ENCODE peak calls at places on chromosome 19, in eight cellular contexts. One of them, this sample, is unnamed.

GRCh38 chr19:35038623-35039512 is 2.7 kb upstream of the HPN start:
- DNase-seq in brain microvascular endothelial cell: no peak
- DNase-seq in A172: peak
- DNase-seq in heart right ventricle: no peak
- DNase-seq in activated CD4-positive, CD25-positive, alpha-beta regulatory T cell treated with anti-CD3 and anti-CD28 coated beads, Interleukin-2, amount 50 U/mL, for 16 hours: no peak
- DNase-seq in AG04450: no peak
- DNase-seq in C1 segment of cervical spinal cord: no peak
- DNase-seq in nucleus accumbens: no peak
- DNase-seq in this sample: no peak

GRCh38 chr19:21398851-21399250 is 1.9 kb downstream of the ZNF493 start:
- DNase-seq in brain microvascular endothelial cell: no peak
- DNase-seq in nucleus accumbens: no peak
- DNase-seq in heart right ventricle: no peak
- DNase-seq in AG04450: no peak
- DNase-seq in activated CD4-positive, CD25-positive, alpha-beta regulatory T cell treated with anti-CD3 and anti-CD28 coated beads, Interleukin-2, amount 50 U/mL, for 16 hours: no peak
- DNase-seq in C1 segment of cervical spinal cord: no peak
- DNase-seq in A172: no peak
- DNase-seq in this sample: no peak

GRCh38 chr19:7541828-7542443 is 6.4 kb downstream of the PNPLA6 start:
- DNase-seq in C1 segment of cervical spinal cord: no peak
- DNase-seq in nucleus accumbens: no peak
- DNase-seq in A172: no peak
- DNase-seq in activated CD4-positive, CD25-positive, alpha-beta regulatory T cell treated with anti-CD3 and anti-CD28 coated beads, Interleukin-2, amount 50 U/mL, for 16 hours: no peak
- DNase-seq in heart right ventricle: no peak
- DNase-seq in AG04450: no peak
- DNase-seq in brain microvascular endothelial cell: no peak
- DNase-seq in this sample: no peak

GRCh38 chr19:32177686-32178085 is 167.7 kb upstream of the ZNF507 start:
- DNase-seq in nucleus accumbens: no peak
- DNase-seq in activated CD4-positive, CD25-positive, alpha-beta regulatory T cell treated with anti-CD3 and anti-CD28 coated beads, Interleukin-2, amount 50 U/mL, for 16 hours: no peak
- DNase-seq in A172: no peak
- DNase-seq in brain microvascular endothelial cell: no peak
- DNase-seq in C1 segment of cervical spinal cord: no peak
- DNase-seq in heart right ventricle: no peak
- DNase-seq in AG04450: no peak
- DNase-seq in this sample: no peak

GRCh38 chr19:55676384-55676783 is 1.4 kb downstream of the EPN1 start:
- DNase-seq in brain microvascular endothelial cell: no peak
- DNase-seq in C1 segment of cervical spinal cord: no peak
- DNase-seq in nucleus accumbens: no peak
- DNase-seq in A172: no peak
- DNase-seq in heart right ventricle: no peak
- DNase-seq in AG04450: no peak
- DNase-seq in activated CD4-positive, CD25-positive, alpha-beta regulatory T cell treated with anti-CD3 and anti-CD28 coated beads, Interleukin-2, amount 50 U/mL, for 16 hours: no peak
- DNase-seq in this sample: no peak

GRCh38 chr19:21856751-21857150 is 20.8 kb upstream of the ZNF43 start:
- DNase-seq in A172: no peak
- DNase-seq in C1 segment of cervical spinal cord: no peak
- DNase-seq in heart right ventricle: no peak
- DNase-seq in AG04450: no peak
- DNase-seq in activated CD4-positive, CD25-positive, alpha-beta regulatory T cell treated with anti-CD3 and anti-CD28 coated beads, Interleukin-2, amount 50 U/mL, for 16 hours: no peak
- DNase-seq in brain microvascular endothelial cell: no peak
- DNase-seq in nucleus accumbens: no peak
- DNase-seq in this sample: no peak

GRCh38 chr19:18364826-18365528 is 21.0 kb upstream of the GDF15 start:
- DNase-seq in A172: peak
- DNase-seq in brain microvascular endothelial cell: peak
- DNase-seq in C1 segment of cervical spinal cord: no peak
- DNase-seq in heart right ventricle: peak
- DNase-seq in nucleus accumbens: no peak
- DNase-seq in AG04450: peak
- DNase-seq in activated CD4-positive, CD25-positive, alpha-beta regulatory T cell treated with anti-CD3 and anti-CD28 coated beads, Interleukin-2, amount 50 U/mL, for 16 hours: no peak
- DNase-seq in this sample: peak

GRCh38 chr19:34387446-34387810 is 16.8 kb upstream of the PDCD2L start:
- DNase-seq in A172: no peak
- DNase-seq in AG04450: no peak
- DNase-seq in heart right ventricle: no peak
- DNase-seq in C1 segment of cervical spinal cord: no peak
- DNase-seq in activated CD4-positive, CD25-positive, alpha-beta regulatory T cell treated with anti-CD3 and anti-CD28 coated beads, Interleukin-2, amount 50 U/mL, for 16 hours: no peak
- DNase-seq in nucleus accumbens: no peak
- DNase-seq in brain microvascular endothelial cell: no peak
- DNase-seq in this sample: no peak

GRCh38 chr19:31330761-31331160 is 18.5 kb downstream of the TSHZ3 start:
- DNase-seq in brain microvascular endothelial cell: no peak
- DNase-seq in C1 segment of cervical spinal cord: no peak
- DNase-seq in activated CD4-positive, CD25-positive, alpha-beta regulatory T cell treated with anti-CD3 and anti-CD28 coated beads, Interleukin-2, amount 50 U/mL, for 16 hours: no peak
- DNase-seq in AG04450: no peak
- DNase-seq in A172: no peak
- DNase-seq in heart right ventricle: no peak
- DNase-seq in nucleus accumbens: no peak
- DNase-seq in this sample: no peak

GRCh38 chr19:44757735-44758505 is 9.4 kb downstream of the BCL3 start:
- DNase-seq in AG04450: no peak
- DNase-seq in brain microvascular endothelial cell: no peak
- DNase-seq in activated CD4-positive, CD25-positive, alpha-beta regulatory T cell treated with anti-CD3 and anti-CD28 coated beads, Interleukin-2, amount 50 U/mL, for 16 hours: no peak
- DNase-seq in C1 segment of cervical spinal cord: no peak
- DNase-seq in nucleus accumbens: no peak
- DNase-seq in heart right ventricle: peak
- DNase-seq in A172: no peak
- DNase-seq in this sample: no peak

GRCh38 chr19:6693681-6694080 is 23.7 kb upstream of the TNFSF14 start:
- DNase-seq in nucleus accumbens: no peak
- DNase-seq in AG04450: no peak
- DNase-seq in heart right ventricle: no peak
- DNase-seq in A172: no peak
- DNase-seq in activated CD4-positive, CD25-positive, alpha-beta regulatory T cell treated with anti-CD3 and anti-CD28 coated beads, Interleukin-2, amount 50 U/mL, for 16 hours: no peak
- DNase-seq in C1 segment of cervical spinal cord: no peak
- DNase-seq in brain microvascular endothelial cell: no peak
- DNase-seq in this sample: no peak

GRCh38 chr19:6092329-6093286 is 17.7 kb downstream of the RFX2 start:
- DNase-seq in brain microvascular endothelial cell: peak
- DNase-seq in nucleus accumbens: peak
- DNase-seq in heart right ventricle: peak
- DNase-seq in C1 segment of cervical spinal cord: no peak
- DNase-seq in activated CD4-positive, CD25-positive, alpha-beta regulatory T cell treated with anti-CD3 and anti-CD28 coated beads, Interleukin-2, amount 50 U/mL, for 16 hours: no peak
- DNase-seq in AG04450: no peak
- DNase-seq in A172: peak
- DNase-seq in this sample: no peak

GRCh38 chr19:15010497-15011255 is 31.0 kb upstream of the SLC1A6 start:
- DNase-seq in nucleus accumbens: no peak
- DNase-seq in C1 segment of cervical spinal cord: no peak
- DNase-seq in AG04450: no peak
- DNase-seq in heart right ventricle: no peak
- DNase-seq in activated CD4-positive, CD25-positive, alpha-beta regulatory T cell treated with anti-CD3 and anti-CD28 coated beads, Interleukin-2, amount 50 U/mL, for 16 hours: no peak
- DNase-seq in A172: no peak
- DNase-seq in brain microvascular endothelial cell: no peak
- DNase-seq in this sample: no peak

GRCh38 chr19:38944981-38945506 is 14.3 kb downstream of the MRPS12 start:
- DNase-seq in brain microvascular endothelial cell: no peak
- DNase-seq in A172: no peak
- DNase-seq in heart right ventricle: no peak
- DNase-seq in activated CD4-positive, CD25-positive, alpha-beta regulatory T cell treated with anti-CD3 and anti-CD28 coated beads, Interleukin-2, amount 50 U/mL, for 16 hours: no peak
- DNase-seq in AG04450: no peak
- DNase-seq in C1 segment of cervical spinal cord: no peak
- DNase-seq in nucleus accumbens: no peak
- DNase-seq in this sample: no peak

GRCh38 chr19:42250666-42251531 is 4.0 kb downstream of the ERF start:
- DNase-seq in activated CD4-positive, CD25-positive, alpha-beta regulatory T cell treated with anti-CD3 and anti-CD28 coated beads, Interleukin-2, amount 50 U/mL, for 16 hours: no peak
- DNase-seq in AG04450: no peak
- DNase-seq in A172: peak
- DNase-seq in nucleus accumbens: peak
- DNase-seq in heart right ventricle: no peak
- DNase-seq in brain microvascular endothelial cell: no peak
- DNase-seq in C1 segment of cervical spinal cord: no peak
- DNase-seq in this sample: no peak

GRCh38 chr19:5693195-5694166 is 3.4 kb downstream of the RPL36 start:
- DNase-seq in nucleus accumbens: no peak
- DNase-seq in activated CD4-positive, CD25-positive, alpha-beta regulatory T cell treated with anti-CD3 and anti-CD28 coated beads, Interleukin-2, amount 50 U/mL, for 16 hours: no peak
- DNase-seq in AG04450: no peak
- DNase-seq in brain microvascular endothelial cell: no peak
- DNase-seq in C1 segment of cervical spinal cord: no peak
- DNase-seq in A172: no peak
- DNase-seq in heart right ventricle: no peak
- DNase-seq in this sample: no peak

GRCh38 chr19:17873661-17874422 is 2.1 kb downstream of the SLC5A5 start:
- DNase-seq in AG04450: no peak
- DNase-seq in A172: no peak
- DNase-seq in heart right ventricle: no peak
- DNase-seq in activated CD4-positive, CD25-positive, alpha-beta regulatory T cell treated with anti-CD3 and anti-CD28 coated beads, Interleukin-2, amount 50 U/mL, for 16 hours: no peak
- DNase-seq in C1 segment of cervical spinal cord: no peak
- DNase-seq in brain microvascular endothelial cell: no peak
- DNase-seq in nucleus accumbens: no peak
- DNase-seq in this sample: no peak

GRCh38 chr19:1019980-1020867 is 699 bp downstream of the TMEM259 start:
- DNase-seq in AG04450: no peak
- DNase-seq in C1 segment of cervical spinal cord: no peak
- DNase-seq in nucleus accumbens: peak
- DNase-seq in brain microvascular endothelial cell: no peak
- DNase-seq in A172: no peak
- DNase-seq in activated CD4-positive, CD25-positive, alpha-beta regulatory T cell treated with anti-CD3 and anti-CD28 coated beads, Interleukin-2, amount 50 U/mL, for 16 hours: no peak
- DNase-seq in heart right ventricle: no peak
- DNase-seq in this sample: no peak

GRCh38 chr19:38583219-38583984 is 34.4 kb downstream of the MAP4K1 start:
- DNase-seq in brain microvascular endothelial cell: no peak
- DNase-seq in activated CD4-positive, CD25-positive, alpha-beta regulatory T cell treated with anti-CD3 and anti-CD28 coated beads, Interleukin-2, amount 50 U/mL, for 16 hours: no peak
- DNase-seq in heart right ventricle: no peak
- DNase-seq in C1 segment of cervical spinal cord: no peak
- DNase-seq in A172: no peak
- DNase-seq in nucleus accumbens: no peak
- DNase-seq in AG04450: no peak
- DNase-seq in this sample: no peak

GRCh38 chr19:19459707-19460251 is 54.3 kb downstream of the GATAD2A start:
- DNase-seq in C1 segment of cervical spinal cord: no peak
- DNase-seq in activated CD4-positive, CD25-positive, alpha-beta regulatory T cell treated with anti-CD3 and anti-CD28 coated beads, Interleukin-2, amount 50 U/mL, for 16 hours: peak
- DNase-seq in brain microvascular endothelial cell: peak
- DNase-seq in heart right ventricle: no peak
- DNase-seq in nucleus accumbens: no peak
- DNase-seq in A172: peak
- DNase-seq in AG04450: no peak
- DNase-seq in this sample: no peak

GRCh38 chr19:57578487-57579205 is at the start of gene ZNF416:
- DNase-seq in nucleus accumbens: peak
- DNase-seq in A172: peak
- DNase-seq in C1 segment of cervical spinal cord: peak
- DNase-seq in heart right ventricle: peak
- DNase-seq in activated CD4-positive, CD25-positive, alpha-beta regulatory T cell treated with anti-CD3 and anti-CD28 coated beads, Interleukin-2, amount 50 U/mL, for 16 hours: peak
- DNase-seq in brain microvascular endothelial cell: peak
- DNase-seq in AG04450: peak
- DNase-seq in this sample: peak

GRCh38 chr19:44808463-44809371 is at the start of gene BCAM:
- DNase-seq in A172: peak
- DNase-seq in AG04450: no peak
- DNase-seq in C1 segment of cervical spinal cord: no peak
- DNase-seq in heart right ventricle: peak
- DNase-seq in brain microvascular endothelial cell: no peak
- DNase-seq in nucleus accumbens: no peak
- DNase-seq in activated CD4-positive, CD25-positive, alpha-beta regulatory T cell treated with anti-CD3 and anti-CD28 coated beads, Interleukin-2, amount 50 U/mL, for 16 hours: no peak
- DNase-seq in this sample: no peak

GRCh38 chr19:5127710-5128109 is 158.8 kb downstream of the KDM4B start:
- DNase-seq in heart right ventricle: no peak
- DNase-seq in C1 segment of cervical spinal cord: no peak
- DNase-seq in brain microvascular endothelial cell: no peak
- DNase-seq in nucleus accumbens: no peak
- DNase-seq in A172: no peak
- DNase-seq in activated CD4-positive, CD25-positive, alpha-beta regulatory T cell treated with anti-CD3 and anti-CD28 coated beads, Interleukin-2, amount 50 U/mL, for 16 hours: no peak
- DNase-seq in AG04450: no peak
- DNase-seq in this sample: no peak

GRCh38 chr19:1837625-1838105 is 10.6 kb downstream of the REXO1 start:
- DNase-seq in brain microvascular endothelial cell: no peak
- DNase-seq in C1 segment of cervical spinal cord: no peak
- DNase-seq in activated CD4-positive, CD25-positive, alpha-beta regulatory T cell treated with anti-CD3 and anti-CD28 coated beads, Interleukin-2, amount 50 U/mL, for 16 hours: peak
- DNase-seq in AG04450: no peak
- DNase-seq in heart right ventricle: no peak
- DNase-seq in A172: no peak
- DNase-seq in nucleus accumbens: no peak
- DNase-seq in this sample: no peak

GRCh38 chr19:40348961-40349507 is 539 bp downstream of the PLD3 start:
- DNase-seq in AG04450: no peak
- DNase-seq in activated CD4-positive, CD25-positive, alpha-beta regulatory T cell treated with anti-CD3 and anti-CD28 coated beads, Interleukin-2, amount 50 U/mL, for 16 hours: no peak
- DNase-seq in C1 segment of cervical spinal cord: no peak
- DNase-seq in brain microvascular endothelial cell: peak
- DNase-seq in nucleus accumbens: no peak
- DNase-seq in heart right ventricle: peak
- DNase-seq in A172: peak
- DNase-seq in this sample: no peak

GRCh38 chr19:52600639-52601024 is 30.5 kb downstream of the ZNF701 start:
- DNase-seq in A172: no peak
- DNase-seq in activated CD4-positive, CD25-positive, alpha-beta regulatory T cell treated with anti-CD3 and anti-CD28 coated beads, Interleukin-2, amount 50 U/mL, for 16 hours: no peak
- DNase-seq in brain microvascular endothelial cell: no peak
- DNase-seq in nucleus accumbens: no peak
- DNase-seq in AG04450: no peak
- DNase-seq in heart right ventricle: no peak
- DNase-seq in C1 segment of cervical spinal cord: no peak
- DNase-seq in this sample: no peak

GRCh38 chr19:46890423-46891170 is 29.8 kb downstream of the ARHGAP35 start:
- DNase-seq in AG04450: peak
- DNase-seq in heart right ventricle: no peak
- DNase-seq in C1 segment of cervical spinal cord: no peak
- DNase-seq in nucleus accumbens: no peak
- DNase-seq in A172: no peak
- DNase-seq in activated CD4-positive, CD25-positive, alpha-beta regulatory T cell treated with anti-CD3 and anti-CD28 coated beads, Interleukin-2, amount 50 U/mL, for 16 hours: no peak
- DNase-seq in brain microvascular endothelial cell: peak
- DNase-seq in this sample: no peak

GRCh38 chr19:3736106-3736724 is 25.3 kb downstream of the APBA3 start:
- DNase-seq in AG04450: no peak
- DNase-seq in heart right ventricle: no peak
- DNase-seq in C1 segment of cervical spinal cord: no peak
- DNase-seq in activated CD4-positive, CD25-positive, alpha-beta regulatory T cell treated with anti-CD3 and anti-CD28 coated beads, Interleukin-2, amount 50 U/mL, for 16 hours: no peak
- DNase-seq in brain microvascular endothelial cell: no peak
- DNase-seq in nucleus accumbens: no peak
- DNase-seq in A172: no peak
- DNase-seq in this sample: no peak

GRCh38 chr19:52635786-52636570 is 2.2 kb downstream of the ZNF83 start:
- DNase-seq in nucleus accumbens: no peak
- DNase-seq in A172: no peak
- DNase-seq in heart right ventricle: no peak
- DNase-seq in AG04450: no peak
- DNase-seq in C1 segment of cervical spinal cord: no peak
- DNase-seq in brain microvascular endothelial cell: no peak
- DNase-seq in activated CD4-positive, CD25-positive, alpha-beta regulatory T cell treated with anti-CD3 and anti-CD28 coated beads, Interleukin-2, amount 50 U/mL, for 16 hours: no peak
- DNase-seq in this sample: no peak

GRCh38 chr19:6828306-6828697 is 55.8 kb downstream of the VAV1 start:
- DNase-seq in C1 segment of cervical spinal cord: no peak
- DNase-seq in brain microvascular endothelial cell: no peak
- DNase-seq in A172: peak
- DNase-seq in nucleus accumbens: no peak
- DNase-seq in AG04450: no peak
- DNase-seq in heart right ventricle: no peak
- DNase-seq in activated CD4-positive, CD25-positive, alpha-beta regulatory T cell treated with anti-CD3 and anti-CD28 coated beads, Interleukin-2, amount 50 U/mL, for 16 hours: no peak
- DNase-seq in this sample: no peak

GRCh38 chr19:17402982-17403855 is 2.2 kb downstream of the BST2 start:
- DNase-seq in A172: no peak
- DNase-seq in C1 segment of cervical spinal cord: no peak
- DNase-seq in heart right ventricle: no peak
- DNase-seq in nucleus accumbens: no peak
- DNase-seq in activated CD4-positive, CD25-positive, alpha-beta regulatory T cell treated with anti-CD3 and anti-CD28 coated beads, Interleukin-2, amount 50 U/mL, for 16 hours: no peak
- DNase-seq in brain microvascular endothelial cell: peak
- DNase-seq in AG04450: no peak
- DNase-seq in this sample: no peak

GRCh38 chr19:18023596-18024212 is 15.7 kb downstream of the ARRDC2 start:
- DNase-seq in A172: no peak
- DNase-seq in AG04450: no peak
- DNase-seq in heart right ventricle: peak
- DNase-seq in activated CD4-positive, CD25-positive, alpha-beta regulatory T cell treated with anti-CD3 and anti-CD28 coated beads, Interleukin-2, amount 50 U/mL, for 16 hours: peak
- DNase-seq in C1 segment of cervical spinal cord: peak
- DNase-seq in nucleus accumbens: peak
- DNase-seq in brain microvascular endothelial cell: peak
- DNase-seq in this sample: no peak

GRCh38 chr19:2469102-2469914 is 6.6 kb upstream of the GADD45B start:
- DNase-seq in C1 segment of cervical spinal cord: no peak
- DNase-seq in activated CD4-positive, CD25-positive, alpha-beta regulatory T cell treated with anti-CD3 and anti-CD28 coated beads, Interleukin-2, amount 50 U/mL, for 16 hours: no peak
- DNase-seq in brain microvascular endothelial cell: peak
- DNase-seq in AG04450: no peak
- DNase-seq in nucleus accumbens: no peak
- DNase-seq in heart right ventricle: no peak
- DNase-seq in A172: peak
- DNase-seq in this sample: no peak

GRCh38 chr19:40216013-40216776 is 2.0 kb downstream of the TTC9B start:
- DNase-seq in activated CD4-positive, CD25-positive, alpha-beta regulatory T cell treated with anti-CD3 and anti-CD28 coated beads, Interleukin-2, amount 50 U/mL, for 16 hours: no peak
- DNase-seq in heart right ventricle: no peak
- DNase-seq in nucleus accumbens: no peak
- DNase-seq in A172: no peak
- DNase-seq in AG04450: no peak
- DNase-seq in brain microvascular endothelial cell: no peak
- DNase-seq in C1 segment of cervical spinal cord: no peak
- DNase-seq in this sample: no peak